ENCODE peak calls at places on chromosome 1, in five cellular contexts. One of them, this sample, is unnamed.

GRCh38 chr1:245751111-245751510 is 596.3 kb downstream of the KIF26B start:
- DNase-seq in CD8-positive, alpha-beta memory T cell: no peak
- DNase-seq in Calu3: no peak
- DNase-seq in right lobe of liver: no peak
- DNase-seq in EH: peak; percentile 82
- DNase-seq in this sample: no peak

GRCh38 chr1:157114183-157115121 is 14.8 kb upstream of the ETV3L start:
- DNase-seq in EH: no peak
- DNase-seq in right lobe of liver: no peak
- DNase-seq in CD8-positive, alpha-beta memory T cell: no peak
- DNase-seq in Calu3: no peak
- DNase-seq in this sample: no peak

GRCh38 chr1:53524428-53525400 is 65.5 kb downstream of the DMRTB1 start:
- DNase-seq in CD8-positive, alpha-beta memory T cell: no peak
- DNase-seq in EH: no peak
- DNase-seq in right lobe of liver: no peak
- DNase-seq in Calu3: no peak
- DNase-seq in this sample: no peak

GRCh38 chr1:220717800-220718640 is 27.9 kb downstream of the C1orf115 start:
- DNase-seq in right lobe of liver: no peak
- DNase-seq in Calu3: no peak
- DNase-seq in CD8-positive, alpha-beta memory T cell: no peak
- DNase-seq in EH: no peak
- DNase-seq in this sample: no peak

GRCh38 chr1:41954533-41954944 is 35.8 kb upstream of the HIVEP3 start:
- DNase-seq in right lobe of liver: no peak
- DNase-seq in Calu3: peak; percentile 63
- DNase-seq in CD8-positive, alpha-beta memory T cell: no peak
- DNase-seq in EH: peak; percentile 90
- DNase-seq in this sample: peak; percentile 96

GRCh38 chr1:7218210-7218832 is 433.1 kb downstream of the CAMTA1 start:
- DNase-seq in CD8-positive, alpha-beta memory T cell: peak; percentile 3
- DNase-seq in right lobe of liver: no peak
- DNase-seq in Calu3: peak; percentile 42
- DNase-seq in EH: peak; percentile 55
- DNase-seq in this sample: peak; percentile 57

GRCh38 chr1:245859510-245860114 is 647.5 kb downstream of the SMYD3 start:
- DNase-seq in CD8-positive, alpha-beta memory T cell: no peak
- DNase-seq in EH: peak; percentile 73
- DNase-seq in right lobe of liver: no peak
- DNase-seq in Calu3: no peak
- DNase-seq in this sample: peak; percentile 87

GRCh38 chr1:64545118-64545916 is 75.4 kb downstream of the CACHD1 start:
- DNase-seq in right lobe of liver: no peak
- DNase-seq in Calu3: no peak
- DNase-seq in EH: no peak
- DNase-seq in CD8-positive, alpha-beta memory T cell: peak; percentile 67
- DNase-seq in this sample: no peak

GRCh38 chr1:47178665-47179022 is 11.2 kb downstream of the PDZK1IP1 start:
- DNase-seq in EH: no peak
- DNase-seq in right lobe of liver: no peak
- DNase-seq in Calu3: no peak
- DNase-seq in CD8-positive, alpha-beta memory T cell: no peak
- DNase-seq in this sample: no peak

GRCh38 chr1:233025156-233025555 is 74.7 kb downstream of the NTPCR start:
- DNase-seq in CD8-positive, alpha-beta memory T cell: no peak
- DNase-seq in EH: peak; percentile 24
- DNase-seq in Calu3: peak; percentile 28
- DNase-seq in right lobe of liver: peak; percentile 54
- DNase-seq in this sample: peak; percentile 37

GRCh38 chr1:52634111-52634510 is 1.1 kb downstream of the SHISAL2A start:
- DNase-seq in right lobe of liver: no peak
- DNase-seq in CD8-positive, alpha-beta memory T cell: peak; percentile 12
- DNase-seq in EH: no peak
- DNase-seq in Calu3: no peak
- DNase-seq in this sample: no peak

GRCh38 chr1:156489166-156489934 is 11.2 kb downstream of the MEF2D start:
- DNase-seq in Calu3: no peak
- DNase-seq in EH: peak; percentile 58
- DNase-seq in CD8-positive, alpha-beta memory T cell: peak; percentile 55
- DNase-seq in right lobe of liver: no peak
- DNase-seq in this sample: no peak

GRCh38 chr1:241992734-241993133 is 6.2 kb downstream of the MAP1LC3C start:
- DNase-seq in Calu3: no peak
- DNase-seq in EH: peak; percentile 54
- DNase-seq in CD8-positive, alpha-beta memory T cell: no peak
- DNase-seq in right lobe of liver: no peak
- DNase-seq in this sample: peak; percentile 44

GRCh38 chr1:56838726-56839125 is 15.9 kb upstream of the C8A start:
- DNase-seq in Calu3: no peak
- DNase-seq in right lobe of liver: no peak
- DNase-seq in EH: peak; percentile 71
- DNase-seq in CD8-positive, alpha-beta memory T cell: no peak
- DNase-seq in this sample: peak; percentile 71

GRCh38 chr1:108719654-108720435 is 7.1 kb downstream of the FNDC7 start:
- DNase-seq in EH: peak; percentile 91
- DNase-seq in Calu3: peak; percentile 30
- DNase-seq in CD8-positive, alpha-beta memory T cell: no peak
- DNase-seq in right lobe of liver: no peak
- DNase-seq in this sample: peak; percentile 94

GRCh38 chr1:183710734-183711133 is 57.6 kb upstream of the APOBEC4 start:
- DNase-seq in Calu3: no peak
- DNase-seq in right lobe of liver: no peak
- DNase-seq in CD8-positive, alpha-beta memory T cell: no peak
- DNase-seq in EH: no peak
- DNase-seq in this sample: no peak

GRCh38 chr1:117271959-117272358 is 61.2 kb upstream of the VTCN1 start:
- DNase-seq in CD8-positive, alpha-beta memory T cell: no peak
- DNase-seq in right lobe of liver: no peak
- DNase-seq in Calu3: no peak
- DNase-seq in EH: peak; percentile 21
- DNase-seq in this sample: no peak